ENCODE peak calls at places on chromosomes 16 and 17, in six cellular contexts. X is NCI-H526, U is hepatic stellate cell, W is HS-5, R is choroid plexus epithelial cell, N is activated T-cell treated with anti-CD3 and anti-CD28 coated beads for 1 hour. M is an unnamed sample.
A peak's percentile ranks its signal among the peaks of the same experiment; 100 is the strongest.

GRCh38 chr17:78399693-78400144 is 21.3 kb downstream of the PGS1 start:
- DNase-seq in X (no peak), U (no peak), W (no peak), R (no peak), N (no peak), M (no peak)

GRCh38 chr17:33647976-33648375 is 354.9 kb upstream of the ASIC2 start:
- DNase-seq in X (no peak), U (peak; percentile 7), W (no peak), R (peak; percentile 29), N (no peak), M (no peak)

GRCh38 chr16:60310836-60311445 is 1576.8 kb upstream of the GOT2 start:
- DNase-seq in X (no peak), U (no peak), W (no peak), R (no peak), N (no peak), M (no peak)

GRCh38 chr17:46766493-46767491 is 51.7 kb downstream of the WNT3 start:
- DNase-seq in X (no peak), U (peak; percentile 7), W (no peak), R (no peak), N (no peak), M (no peak)

GRCh38 chr17:50161023-50161910 is 4.5 kb upstream of the SGCA start:
- DNase-seq in X (peak; percentile 83), U (peak; percentile 100), W (peak; percentile 68), R (peak; percentile 90), N (peak; percentile 94), M (peak; percentile 91)

GRCh38 chr16:5228369-5228768 is 130.8 kb upstream of the EEF2KMT start:
- DNase-seq in X (no peak), U (no peak), W (no peak), R (no peak), N (no peak), M (no peak)

GRCh38 chr17:10435096-10435495 is 13.3 kb upstream of the MYH8 start:
- DNase-seq in X (no peak), U (no peak), W (no peak), R (no peak), N (no peak), M (no peak)

GRCh38 chr17:6161456-6161855 is 91.3 kb downstream of the WSCD1 start:
- DNase-seq in X (no peak), U (no peak), W (no peak), R (no peak), N (no peak), M (no peak)

GRCh38 chr16:12153662-12154061 is 177.1 kb downstream of the SNX29 start:
- DNase-seq in X (no peak), U (no peak), W (no peak), R (no peak), N (no peak), M (no peak)

GRCh38 chr16:58582971-58583765 is 46.5 kb downstream of the CNOT1 start:
- DNase-seq in X (no peak), U (no peak), W (no peak), R (peak; percentile 77), N (no peak), M (no peak)

GRCh38 chr16:85302018-85302847 is 190.0 kb upstream of the CIBAR2 start:
- DNase-seq in X (no peak), U (no peak), W (no peak), R (peak; percentile 40), N (no peak), M (no peak)

GRCh38 chr17:31582151-31582907 is 190.9 kb downstream of the RAB11FIP4 start:
- DNase-seq in X (no peak), U (no peak), W (no peak), R (peak; percentile 64), N (no peak), M (no peak)

GRCh38 chr16:68921654-68922053 is 78.3 kb downstream of the TANGO6 start:
- DNase-seq in X (no peak), U (no peak), W (peak; percentile 15), R (peak; percentile 60), N (no peak), M (peak; percentile 83)

GRCh38 chr16:66295761-66296546 is 70.5 kb upstream of the CDH5 start:
- DNase-seq in X (no peak), U (no peak), W (no peak), R (no peak), N (no peak), M (no peak)

GRCh38 chr16:30844671-30845449 is 49.0 kb downstream of the BCL7C start:
- DNase-seq in X (peak; percentile 73), U (peak; percentile 82), W (peak; percentile 19), R (peak; percentile 97), N (peak; percentile 75), M (peak; percentile 76)

GRCh38 chr17:43401293-43401692 is 2.5 kb downstream of the ARL4D start:
- DNase-seq in X (no peak), U (peak; percentile 94), W (peak; percentile 68), R (peak; percentile 47), N (no peak), M (peak; percentile 83)

GRCh38 chr17:10879110-10879509 is 41.2 kb upstream of the PIRT start:
- DNase-seq in X (no peak), U (no peak), W (no peak), R (peak; percentile 2), N (no peak), M (no peak)

GRCh38 chr17:42928714-42929496 is 28.3 kb downstream of the G6PC1 start:
- DNase-seq in X (peak; percentile 15), U (peak; percentile 84), W (peak; percentile 16), R (peak; percentile 93), N (no peak), M (no peak)

GRCh38 chr16:23256440-23256839 is 45.7 kb upstream of the SCNN1B start:
- DNase-seq in X (no peak), U (no peak), W (no peak), R (no peak), N (no peak), M (no peak)

GRCh38 chr17:71934520-71934919 is 186.3 kb upstream of the SOX9 start:
- DNase-seq in X (no peak), U (no peak), W (no peak), R (no peak), N (no peak), M (no peak)

GRCh38 chr17:29686998-29687397 is 64.3 kb upstream of the CORO6 start:
- DNase-seq in X (no peak), U (no peak), W (no peak), R (no peak), N (no peak), M (no peak)

GRCh38 chr16:69727916-69728270 is 1.5 kb upstream of the NQO1 start:
- DNase-seq in X (no peak), U (no peak), W (no peak), R (no peak), N (no peak), M (no peak)

GRCh38 chr16:499924-500323 is 27.6 kb upstream of the CAPN15 start:
- DNase-seq in X (no peak), U (no peak), W (no peak), R (no peak), N (no peak), M (no peak)

GRCh38 chr17:48045270-48046001 is 2.7 kb upstream of the NFE2L1 start:
- DNase-seq in X (no peak), U (no peak), W (no peak), R (no peak), N (no peak), M (no peak)

GRCh38 chr17:43818966-43819365 is 14.0 kb downstream of the MPP3 start:
- DNase-seq in X (no peak), U (no peak), W (no peak), R (no peak), N (no peak), M (no peak)

GRCh38 chr16:54808890-54809289 is 121.8 kb upstream of the IRX5 start:
- DNase-seq in X (no peak), U (no peak), W (no peak), R (no peak), N (no peak), M (no peak)

GRCh38 chr17:38960402-38960801 is 6.8 kb downstream of the FBXO47 start:
- DNase-seq in X (no peak), U (no peak), W (no peak), R (no peak), N (no peak), M (no peak)

GRCh38 chr16:70670175-70670574 is 15.7 kb downstream of the MTSS2 start:
- DNase-seq in X (no peak), U (no peak), W (no peak), R (no peak), N (no peak), M (no peak)

GRCh38 chr16:85107532-85107931 is 4.7 kb downstream of the CIBAR2 start:
- DNase-seq in X (no peak), U (no peak), W (no peak), R (no peak), N (no peak), M (no peak)

GRCh38 chr16:57747091-57747490 is 11.5 kb downstream of the KATNB1 start:
- DNase-seq in X (no peak), U (no peak), W (no peak), R (no peak), N (no peak), M (no peak)

GRCh38 chr17:79053251-79053925 is 21.2 kb upstream of the ENGASE start:
- DNase-seq in X (no peak), U (no peak), W (peak; percentile 64), R (no peak), N (no peak), M (no peak)

GRCh38 chr17:27446569-27447301 is 9.5 kb upstream of the KSR1 start:
- DNase-seq in X (no peak), U (peak; percentile 80), W (peak; percentile 73), R (peak; percentile 94), N (no peak), M (no peak)

GRCh38 chr17:75491680-75492079 is 23.7 kb downstream of the CASKIN2 start:
- DNase-seq in X (no peak), U (no peak), W (no peak), R (no peak), N (no peak), M (no peak)

GRCh38 chr16:30977502-30977901 is 7.5 kb upstream of the HSD3B7 start:
- DNase-seq in X (no peak), U (no peak), W (no peak), R (no peak), N (no peak), M (no peak)